ENCODE peak calls at places on chromosomes 6 and 20, in four cellular contexts. F, H, G and R are unnamed samples.

GRCh38 chr20:14984768-14985622 is 647.6 kb upstream of the FLRT3 start:
- DNase-seq in F (no peak), H (peak; percentile 100), G (no peak), R (no peak)

GRCh38 chr6:46451343-46451742 is 39.9 kb downstream of the RCAN2 start:
- DNase-seq in F (no peak), H (no peak), G (no peak), R (no peak)

GRCh38 chr6:139927236-139927635 is 552.8 kb upstream of the CITED2 start:
- DNase-seq in F (no peak), H (no peak), G (no peak), R (no peak)

GRCh38 chr20:1373614-1374013 is 19.2 kb downstream of the FKBP1A start:
- DNase-seq in F (no peak), H (no peak), G (no peak), R (no peak)

GRCh38 chr6:33843696-33844121 is 39.9 kb upstream of the MLN start:
- DNase-seq in F (no peak), H (no peak), G (no peak), R (no peak)

GRCh38 chr6:22717906-22718305 is 148.5 kb downstream of the HDGFL1 start:
- DNase-seq in F (no peak), H (no peak), G (no peak), R (no peak)

GRCh38 chr20:16368645-16369292 is 204.5 kb downstream of the KIF16B start:
- DNase-seq in F (no peak), H (peak; percentile 64), G (no peak), R (no peak)

GRCh38 chr20:7147220-7147601 is 379.7 kb downstream of the BMP2 start:
- DNase-seq in F (no peak), H (peak; percentile 82), G (no peak), R (no peak)

GRCh38 chr6:30356519-30356918 is 11.6 kb downstream of the RPP21 start:
- DNase-seq in F (no peak), H (no peak), G (no peak), R (no peak)

GRCh38 chr6:105798057-105798456 is 288.1 kb upstream of the PRDM1 start:
- DNase-seq in F (no peak), H (no peak), G (no peak), R (no peak)

GRCh38 chr6:15770347-15771143 is 107.7 kb upstream of the DTNBP1 start:
- DNase-seq in F (no peak), H (no peak), G (peak; percentile 62), R (no peak)

GRCh38 chr6:118780728-118781127 is 113.2 kb upstream of the ASF1A start:
- DNase-seq in F (no peak), H (no peak), G (no peak), R (no peak)

GRCh38 chr6:85428486-85428885 is 21.4 kb upstream of the NT5E start:
- DNase-seq in F (no peak), H (no peak), G (no peak), R (no peak)

GRCh38 chr20:37567331-37567665 is 39.6 kb upstream of the BLCAP start:
- DNase-seq in F (no peak), H (no peak), G (no peak), R (no peak)

GRCh38 chr20:35271904-35272303 is 6.0 kb downstream of the MMP24OS start:
- DNase-seq in F (no peak), H (no peak), G (no peak), R (no peak)

GRCh38 chr20:15594296-15594695 is 979.0 kb downstream of the KIF16B start:
- DNase-seq in F (no peak), H (no peak), G (no peak), R (no peak)

GRCh38 chr6:124964084-124964763 is 2.0 kb downstream of the RNF217 start:
- DNase-seq in F (no peak), H (peak; percentile 80), G (no peak), R (no peak)

GRCh38 chr6:106886922-106887797 is 87.4 kb downstream of the CD24 start:
- DNase-seq in F (no peak), H (peak; percentile 94), G (no peak), R (no peak)

GRCh38 chr6:148521586-148521985 is 178.9 kb downstream of the SASH1 start:
- DNase-seq in F (no peak), H (no peak), G (no peak), R (no peak)

GRCh38 chr20:48191200-48191599 is 405.9 kb upstream of the SULF2 start:
- DNase-seq in F (no peak), H (no peak), G (no peak), R (no peak)

GRCh38 chr6:43250992-43251373 is 7.7 kb downstream of the TTBK1 start:
- DNase-seq in F (peak; percentile 22), H (no peak), G (no peak), R (no peak)

GRCh38 chr6:27213544-27214125 is 33.9 kb upstream of the PRSS16 start:
- DNase-seq in F (peak; percentile 55), H (no peak), G (no peak), R (peak; percentile 51)

GRCh38 chr6:164967102-164967501 is 342.3 kb downstream of the C6orf118 start:
- DNase-seq in F (no peak), H (no peak), G (no peak), R (no peak)

GRCh38 chr20:19628570-19629134 is 129.4 kb upstream of the RIN2 start:
- DNase-seq in F (peak; percentile 57), H (peak; percentile 84), G (peak; percentile 26), R (peak; percentile 65)

GRCh38 chr6:33742837-33743236 is 3.9 kb downstream of the IP6K3 start:
- DNase-seq in F (no peak), H (no peak), G (no peak), R (no peak)

GRCh38 chr20:51767018-51767866 is 948 bp downstream of the ATP9A start:
- DNase-seq in F (peak; percentile 55), H (peak; percentile 83), G (no peak), R (peak; percentile 72)

GRCh38 chr6:139204978-139205377 is 70.1 kb downstream of the HECA start:
- DNase-seq in F (no peak), H (no peak), G (no peak), R (no peak)

GRCh38 chr6:31634131-31634530 is 13.6 kb downstream of the PRRC2A start:
- DNase-seq in F (no peak), H (no peak), G (no peak), R (no peak)

GRCh38 chr6:61909541-61909940 is 376.5 kb downstream of the KHDRBS2 start:
- DNase-seq in F (no peak), H (no peak), G (no peak), R (no peak)

GRCh38 chr6:127937747-127938146 is 36.9 kb upstream of the THEMIS start:
- DNase-seq in F (no peak), H (no peak), G (no peak), R (no peak)
- TF ChIP-seq BHLHE40 in F (no peak), H (no peak), G (no peak), R (no peak)

GRCh38 chr6:389143-389542 is 2.4 kb upstream of the IRF4 start:
- DNase-seq in F (no peak), H (no peak), G (no peak), R (no peak)

GRCh38 chr6:388202-388903 is 3.2 kb upstream of the IRF4 start:
- DNase-seq in F (no peak), H (no peak), G (no peak), R (no peak)

GRCh38 chr6:391559-392440 is at the start of gene IRF4:
- DNase-seq in F (no peak), H (no peak), G (no peak), R (no peak)

GRCh38 chr6:390914-391558 is 516 bp upstream of the IRF4 start:
- DNase-seq in F (no peak), H (no peak), G (no peak), R (no peak)

GRCh38 chr6:389622-390021 is 1.9 kb upstream of the IRF4 start:
- DNase-seq in F (no peak), H (no peak), G (peak; percentile 86), R (no peak)
- TF ChIP-seq SP1 in F (no peak), H (no peak), G (no peak), R (no peak)

GRCh38 chr6:37735722-37736121 is 38.0 kb upstream of the MDGA1 start:
- DNase-seq in F (no peak), H (no peak), G (no peak), R (no peak)

GRCh38 chr6:37732688-37733087 is 35.0 kb upstream of the MDGA1 start:
- DNase-seq in F (no peak), H (no peak), G (no peak), R (no peak)

GRCh38 chr6:37725967-37726366 is 28.3 kb upstream of the MDGA1 start:
- DNase-seq in F (no peak), H (no peak), G (no peak), R (no peak)

GRCh38 chr6:37731888-37732287 is 34.2 kb upstream of the MDGA1 start:
- DNase-seq in F (peak; percentile 82), H (no peak), G (peak; percentile 39), R (no peak)
- TF ChIP-seq BHLHE40 in F (peak; percentile 11), H (no peak), G (no peak), R (no peak)

GRCh38 chr6:45031601-45032000 is 296.5 kb upstream of the RUNX2 start:
- DNase-seq in F (no peak), H (no peak), G (no peak), R (no peak)
- TF ChIP-seq SP1 in F (no peak), H (no peak), G (no peak), R (no peak)

GRCh38 chr6:161596807-161597505 is 323.1 kb upstream of the AGPAT4 start:
- DNase-seq in F (no peak), H (no peak), G (no peak), R (no peak)
- TF ChIP-seq BHLHE40 in F (no peak), H (no peak), G (no peak), R (no peak)

GRCh38 chr20:57996936-57997629 is 231.4 kb downstream of the ANKRD60 start:
- DNase-seq in F (no peak), H (no peak), G (no peak), R (no peak)

GRCh38 chr20:57998276-57998675 is 230.2 kb downstream of the ANKRD60 start:
- DNase-seq in F (peak; percentile 20), H (no peak), G (no peak), R (no peak)

GRCh38 chr20:57998981-57999464 is 229.4 kb downstream of the ANKRD60 start:
- DNase-seq in F (no peak), H (no peak), G (no peak), R (no peak)

GRCh38 chr20:57995381-57995977 is 233.0 kb downstream of the ANKRD60 start:
- DNase-seq in F (no peak), H (no peak), G (no peak), R (no peak)

DNA sequence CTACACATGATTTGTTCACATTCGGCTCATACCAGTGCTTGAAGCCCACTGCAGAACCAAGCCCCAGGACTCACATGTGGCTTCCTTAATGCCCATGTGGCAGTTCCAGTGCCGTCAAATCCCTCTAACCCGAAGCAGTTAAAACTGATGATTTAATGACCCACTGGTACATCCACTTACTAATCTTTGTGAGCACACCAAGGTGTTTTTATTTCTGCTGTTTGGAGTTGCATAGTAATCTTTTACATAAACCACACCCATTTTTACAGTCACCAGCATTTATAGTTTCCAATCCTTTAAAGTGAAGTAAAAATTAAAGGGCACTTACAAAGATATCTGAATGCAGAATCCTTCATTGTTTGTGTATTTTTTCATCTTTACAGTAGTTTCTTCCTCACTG is 232.0 kb downstream of the ANKRD60 start:
- DNase-seq in F (no peak), H (no peak), G (no peak), R (no peak)
- TF ChIP-seq SP1 in F (no peak), H (no peak), G (no peak), R (no peak)